ENCODE peak calls at places on chromosome 1, in nine cellular contexts. Y, N, E, Q, P, G, I, Z and R are unnamed samples.

GRCh38 chr1:35691080-35691479 is 27.6 kb downstream of the C1orf216 start:
- DNase-seq in Y (no peak), N (no peak), E (no peak), Q (no peak), P (no peak), G (no peak), I (no peak), Z (no peak), R (no peak)

GRCh38 chr1:228198977-228199590 is 8.8 kb upstream of the OBSCN start:
- DNase-seq in Y (no peak), N (no peak), E (no peak), Q (no peak), P (peak), G (peak), I (no peak), Z (no peak), R (peak)

GRCh38 chr1:157418231-157418630 is 134.1 kb downstream of the FCRL5 start:
- DNase-seq in Y (no peak), N (no peak), E (no peak), Q (no peak), P (no peak), G (no peak), I (no peak), Z (no peak), R (no peak)

GRCh38 chr1:117093870-117094621 is 27.5 kb downstream of the TRIM45 start:
- DNase-seq in Y (peak), N (no peak), E (no peak), Q (no peak), P (peak), G (peak), I (no peak), Z (no peak), R (peak)

GRCh38 chr1:211610779-211611556 is 32.0 kb upstream of the SLC30A1 start:
- DNase-seq in Y (no peak), N (no peak), E (no peak), Q (no peak), P (no peak), G (no peak), I (no peak), Z (no peak), R (no peak)

GRCh38 chr1:231420959-231421615 is 1.0 kb downstream of the EGLN1 start:
- DNase-seq in Y (peak), N (peak), E (peak), Q (peak), P (peak), G (peak), I (peak), Z (peak), R (no peak)

GRCh38 chr1:175914115-175914514 is 170.7 kb upstream of the TNR start:
- DNase-seq in Y (no peak), N (no peak), E (no peak), Q (no peak), P (no peak), G (no peak), I (no peak), Z (no peak), R (no peak)

GRCh38 chr1:58437623-58438022 is 108.9 kb downstream of the OMA1 start:
- DNase-seq in Y (no peak), N (no peak), E (no peak), Q (no peak), P (no peak), G (no peak), I (no peak), Z (no peak), R (no peak)

GRCh38 chr1:218886472-218886871 is 287.2 kb upstream of the LYPLAL1 start:
- DNase-seq in Y (peak), N (no peak), E (no peak), Q (no peak), P (no peak), G (no peak), I (no peak), Z (no peak), R (no peak)

GRCh38 chr1:208243851-208244583 is at the start of gene PLXNA2:
- DNase-seq in Y (peak), N (peak), E (peak), Q (peak), P (peak), G (peak), I (peak), Z (peak), R (peak)

GRCh38 chr1:184792450-184792969 is 37.9 kb upstream of the EDEM3 start:
- DNase-seq in Y (peak), N (peak), E (no peak), Q (peak), P (peak), G (peak), I (no peak), Z (no peak), R (peak)